ENCODE peak calls at places on chromosomes 7 and 10, in seven cellular contexts. O, W, T, Z, V, Q and K are unnamed samples.

GRCh38 chr7:128777156-128778123 is 1.8 kb upstream of the OPN1SW start:
- DNase-seq in O (peak; percentile 24), W (no peak), T (no peak), Z (no peak), V (no peak), Q (no peak), K (no peak)

GRCh38 chr7:64793106-64793755 is 997 bp upstream of the ZNF138 start:
- DNase-seq in O (no peak), W (no peak), T (no peak), Z (no peak), V (no peak), Q (no peak), K (no peak)

GRCh38 chr7:40310213-40310612 is 175.4 kb downstream of the SUGCT start:
- DNase-seq in O (no peak), W (no peak), T (no peak), Z (no peak), V (no peak), Q (no peak), K (no peak)

GRCh38 chr7:23469150-23469960 is 936 bp downstream of the IGF2BP3 start:
- DNase-seq in O (no peak), W (peak; percentile 38), T (peak; percentile 37), Z (peak; percentile 25), V (peak; percentile 36), Q (no peak), K (peak; percentile 54)

GRCh38 chr10:94213980-94214379 is 148.8 kb downstream of the NOC3L start:
- DNase-seq in O (no peak), W (no peak), T (no peak), Z (no peak), V (no peak), Q (no peak), K (no peak)

GRCh38 chr10:132714906-132715790 is 70.8 kb downstream of the NKX6-2 start:
- DNase-seq in O (no peak), W (no peak), T (no peak), Z (no peak), V (no peak), Q (no peak), K (no peak)

GRCh38 chr7:3461923-3462322 is 160.9 kb downstream of the SDK1 start:
- DNase-seq in O (no peak), W (peak; percentile 59), T (peak; percentile 49), Z (peak; percentile 72), V (no peak), Q (no peak), K (no peak)

GRCh38 chr7:155486783-155487508 is 29.0 kb downstream of the EN2 start:
- DNase-seq in O (no peak), W (no peak), T (no peak), Z (no peak), V (no peak), Q (no peak), K (no peak)

GRCh38 chr10:129104266-129105045 is 362.6 kb upstream of the MGMT start:
- DNase-seq in O (peak; percentile 40), W (no peak), T (no peak), Z (no peak), V (no peak), Q (no peak), K (no peak)

GRCh38 chr7:81769891-81770818 is at the start of gene HGF:
- DNase-seq in O (peak; percentile 76), W (no peak), T (no peak), Z (no peak), V (no peak), Q (no peak), K (no peak)

GRCh38 chr7:90512841-90513254 is 43.4 kb downstream of the PTTG1IP2 start:
- DNase-seq in O (peak; percentile 8), W (no peak), T (no peak), Z (no peak), V (no peak), Q (no peak), K (no peak)

GRCh38 chr10:50624866-50625491 is 1.2 kb upstream of the SGMS1 start:
- DNase-seq in O (no peak), W (peak; percentile 69), T (peak; percentile 73), Z (no peak), V (peak; percentile 86), Q (peak; percentile 82), K (peak; percentile 82)

GRCh38 chr10:52472406-52473146 is 158.5 kb downstream of the DKK1 start:
- DNase-seq in O (no peak), W (no peak), T (no peak), Z (no peak), V (peak; percentile 89), Q (no peak), K (no peak)

GRCh38 chr10:101773923-101774588 is 1.9 kb downstream of the FGF8 start:
- DNase-seq in O (no peak), W (no peak), T (no peak), Z (no peak), V (no peak), Q (no peak), K (no peak)

GRCh38 chr10:31739759-31740158 is 188.9 kb downstream of the ARHGAP12 start:
- DNase-seq in O (peak; percentile 79), W (no peak), T (no peak), Z (no peak), V (no peak), Q (no peak), K (no peak)

GRCh38 chr10:97095701-97096300 is 90.0 kb downstream of the SLIT1 start:
- DNase-seq in O (no peak), W (no peak), T (no peak), Z (no peak), V (no peak), Q (peak; percentile 83), K (no peak)

GRCh38 chr7:55567495-55568070 is 4.7 kb downstream of the VOPP1 start:
- DNase-seq in O (no peak), W (no peak), T (peak; percentile 31), Z (no peak), V (no peak), Q (peak; percentile 71), K (no peak)

GRCh38 chr10:98134117-98134430 is 383 bp upstream of the R3HCC1L start:
- DNase-seq in O (no peak), W (no peak), T (no peak), Z (no peak), V (no peak), Q (no peak), K (no peak)